ENCODE peak calls at places on chromosome 22, in ten cellular contexts. D is DND-41, M is GM23248, E is fibroblast of lung, X is A549, Q is neuronal stem cell, A is GM23338, Z is K562, N is neural progenitor cell, F is PC-3. H is an unnamed sample.

GRCh38 chr22:48350456-48350855 is 1477.2 kb downstream of the BRD1 start:
- DNase-seq in D (no peak), M (no peak), E (no peak), X (no peak), Q (no peak), A (no peak), Z (no peak), N (peak), F (no peak), H (no peak)

GRCh38 chr22:19402642-19403191 is 28.8 kb downstream of the HIRA start:
- DNase-seq in D (no peak), M (no peak), E (no peak), X (no peak), Q (no peak), A (no peak), Z (no peak), N (no peak), F (no peak), H (no peak)

GRCh38 chr22:35915477-35916013 is 113.1 kb downstream of the RBFOX2 start:
- DNase-seq in D (no peak), M (peak), E (peak), X (no peak), Q (no peak), A (no peak), Z (no peak), N (peak), F (peak), H (no peak)

GRCh38 chr22:46574993-46575914 is 37.8 kb upstream of the CELSR1 start:
- DNase-seq in D (no peak), M (no peak), E (no peak), X (peak), Q (no peak), A (peak), Z (no peak), N (peak), F (peak), H (peak)

GRCh38 chr22:36467946-36468345 is 13.5 kb downstream of the TXN2 start:
- DNase-seq in D (peak), M (peak), E (peak), X (peak), Q (no peak), A (no peak), Z (peak), N (no peak), F (peak), H (peak)

GRCh38 chr22:19731736-19732135 is 8.4 kb downstream of the GP1BB start:
- DNase-seq in D (no peak), M (no peak), E (no peak), X (no peak), Q (no peak), A (no peak), Z (peak), N (no peak), F (no peak), H (no peak)

GRCh38 chr22:47129902-47130301 is 367.5 kb downstream of the TBC1D22A start:
- DNase-seq in D (no peak), M (peak), E (no peak), X (no peak), Q (no peak), A (no peak), Z (peak), N (no peak), F (peak), H (peak)

GRCh38 chr22:35568751-35569725 is 28.4 kb downstream of the RASD2 start:
- DNase-seq in D (no peak), M (peak), E (peak), X (no peak), Q (no peak), A (no peak), Z (no peak), N (no peak), F (peak), H (peak)

GRCh38 chr22:48888466-48889208 is 939.0 kb downstream of the BRD1 start:
- DNase-seq in D (no peak), M (no peak), E (no peak), X (no peak), Q (no peak), A (no peak), Z (no peak), N (no peak), F (no peak), H (no peak)

GRCh38 chr22:19120829-19121630 is 1.2 kb downstream of the DGCR2 start:
- DNase-seq in D (no peak), M (peak), E (no peak), X (peak), Q (no peak), A (peak), Z (peak), N (peak), F (peak), H (peak)

GRCh38 chr22:20533095-20533878 is 25.9 kb downstream of the MED15 start:
- DNase-seq in D (no peak), M (no peak), E (no peak), X (no peak), Q (no peak), A (no peak), Z (no peak), N (no peak), F (no peak), H (no peak)

DNA sequence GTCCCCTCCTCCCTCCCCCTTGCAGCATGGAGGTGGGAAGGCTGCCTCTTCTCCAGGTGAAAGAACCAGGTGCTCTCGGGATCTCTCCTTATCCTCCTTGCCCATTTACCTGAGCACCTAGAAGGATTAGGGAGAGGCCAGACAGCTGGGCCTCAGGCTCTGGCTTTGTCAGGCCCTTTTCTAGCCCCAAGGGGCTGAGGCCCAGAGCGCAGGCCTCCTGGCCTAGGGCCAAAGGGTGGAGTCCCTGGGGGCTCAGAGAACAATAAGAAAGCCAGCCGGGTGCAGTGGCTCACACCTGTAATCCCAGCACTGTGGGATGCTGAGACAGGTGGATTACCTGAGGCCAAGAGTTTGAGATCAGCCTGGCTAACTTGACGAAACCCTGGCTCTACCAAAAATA is 5.4 kb upstream of the TTLL1 start:
- DNase-seq in D (no peak), M (no peak), E (no peak), X (no peak), Q (no peak), A (no peak), Z (no peak), N (no peak), F (no peak), H (no peak)
- H3K4me2 ChIP-seq in D (no peak), M (no peak), E (no peak), X (no peak), Q (no peak), A (no peak), Z (no peak), N (no peak), F (peak), H (no peak)

GRCh38 chr22:24994070-24994763 is 41.7 kb downstream of the KIAA1671 start:
- DNase-seq in D (no peak), M (peak), E (no peak), X (no peak), Q (no peak), A (peak), Z (no peak), N (peak), F (peak), H (peak)

GRCh38 chr22:24996420-24996952 is 44.0 kb downstream of the KIAA1671 start:
- DNase-seq in D (no peak), M (peak), E (peak), X (peak), Q (peak), A (peak), Z (no peak), N (peak), F (peak), H (peak)

GRCh38 chr22:24997023-24997422 is 44.5 kb downstream of the KIAA1671 start:
- DNase-seq in D (no peak), M (no peak), E (no peak), X (no peak), Q (no peak), A (peak), Z (no peak), N (no peak), F (no peak), H (no peak)

GRCh38 chr22:24992946-24993345 is 40.4 kb downstream of the KIAA1671 start:
- DNase-seq in D (no peak), M (no peak), E (no peak), X (no peak), Q (no peak), A (no peak), Z (no peak), N (no peak), F (no peak), H (no peak)

DNA sequence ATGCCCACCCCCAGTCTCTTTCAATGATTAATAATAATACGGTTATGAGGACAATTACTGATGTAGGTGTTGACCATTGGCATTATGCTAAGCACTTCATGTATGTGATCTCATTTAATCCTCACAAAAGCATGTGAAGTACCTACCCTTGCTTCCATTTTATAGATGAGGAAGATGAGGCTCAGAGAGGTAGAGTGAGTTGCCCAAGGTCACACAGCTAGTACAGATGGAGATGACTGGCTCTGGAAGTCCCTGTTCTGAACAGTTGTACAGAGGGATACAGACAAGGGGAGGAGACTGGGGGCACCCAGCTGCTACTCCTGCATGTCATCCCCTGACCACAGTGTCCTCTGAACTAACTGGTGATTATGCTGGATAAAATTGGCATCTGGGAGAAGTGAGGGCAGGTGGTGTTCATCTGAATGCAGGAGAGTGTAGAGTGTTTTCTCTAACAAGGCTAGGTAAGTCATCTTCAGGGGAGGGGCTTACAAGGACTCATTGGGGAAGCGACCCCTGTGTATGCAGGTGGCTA is 43.2 kb downstream of the KIAA1671 start:
- DNase-seq in D (no peak), M (no peak), E (no peak), X (no peak), Q (no peak), A (no peak), Z (no peak), N (no peak), F (no peak), H (no peak)
- H3K4me2 ChIP-seq in D (no peak), M (no peak), E (no peak), X (peak), Q (no peak), A (peak), Z (no peak), N (peak), F (peak), H (peak)

DNA sequence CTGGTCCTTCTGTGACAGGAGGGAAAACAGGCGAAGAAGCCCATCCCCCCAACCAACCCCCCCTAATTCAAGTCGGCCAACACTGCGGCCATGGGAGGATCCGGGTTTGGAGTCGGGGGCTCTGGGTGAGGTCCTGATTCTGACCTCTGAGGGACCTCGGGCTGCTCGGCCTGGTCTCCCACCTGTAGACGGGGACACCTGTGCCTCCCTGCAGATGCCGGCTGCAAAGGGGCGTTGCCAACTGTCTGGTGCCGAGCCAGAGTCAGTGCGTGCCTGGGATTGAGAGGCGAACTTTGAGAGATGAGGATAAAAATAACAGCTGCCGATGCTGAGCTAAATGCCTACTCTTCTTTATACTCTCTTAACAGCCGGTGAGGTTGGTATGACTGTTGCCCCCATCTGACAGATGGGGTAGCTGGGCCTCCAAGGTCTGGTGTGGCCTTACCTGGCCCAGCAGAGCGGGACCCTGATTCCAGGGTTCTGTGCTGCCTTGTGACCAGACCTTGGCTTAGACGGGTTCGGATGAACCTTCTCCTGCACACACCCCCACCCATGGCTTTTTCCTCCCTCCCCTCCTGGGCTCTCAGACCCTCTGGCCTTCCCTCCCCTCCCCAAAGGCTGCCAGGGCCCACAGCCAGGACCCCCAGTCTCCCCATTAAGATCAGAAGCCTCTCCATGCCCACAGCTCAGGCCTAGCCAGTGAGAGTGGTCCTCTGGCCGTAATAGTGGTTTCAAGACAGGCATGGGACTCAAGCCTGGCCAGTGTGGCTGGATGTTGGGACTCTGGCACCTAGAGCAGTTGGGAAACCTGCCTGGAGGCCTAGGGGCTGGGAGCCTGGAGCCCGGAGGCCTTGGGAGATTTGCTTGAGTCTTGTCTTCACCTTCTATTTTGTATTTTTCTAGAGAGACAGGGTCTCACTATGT is 41.7 kb downstream of the KCNJ4 start:
- DNase-seq in D (no peak), M (peak), E (no peak), X (no peak), Q (no peak), A (no peak), Z (no peak), N (no peak), F (no peak), H (peak)
- H3K4me2 ChIP-seq in D (no peak), M (peak), E (peak), X (peak), Q (no peak), A (peak), Z (peak), N (no peak), F (no peak), H (no peak)

GRCh38 chr22:23608583-23608982 is 23.5 kb downstream of the DRICH1 start:
- DNase-seq in D (peak), M (peak), E (peak), X (no peak), Q (peak), A (peak), Z (peak), N (peak), F (peak), H (peak)

GRCh38 chr22:23609983-23610781 is 21.9 kb downstream of the DRICH1 start:
- DNase-seq in D (no peak), M (no peak), E (no peak), X (no peak), Q (no peak), A (no peak), Z (no peak), N (no peak), F (no peak), H (no peak)

DNA sequence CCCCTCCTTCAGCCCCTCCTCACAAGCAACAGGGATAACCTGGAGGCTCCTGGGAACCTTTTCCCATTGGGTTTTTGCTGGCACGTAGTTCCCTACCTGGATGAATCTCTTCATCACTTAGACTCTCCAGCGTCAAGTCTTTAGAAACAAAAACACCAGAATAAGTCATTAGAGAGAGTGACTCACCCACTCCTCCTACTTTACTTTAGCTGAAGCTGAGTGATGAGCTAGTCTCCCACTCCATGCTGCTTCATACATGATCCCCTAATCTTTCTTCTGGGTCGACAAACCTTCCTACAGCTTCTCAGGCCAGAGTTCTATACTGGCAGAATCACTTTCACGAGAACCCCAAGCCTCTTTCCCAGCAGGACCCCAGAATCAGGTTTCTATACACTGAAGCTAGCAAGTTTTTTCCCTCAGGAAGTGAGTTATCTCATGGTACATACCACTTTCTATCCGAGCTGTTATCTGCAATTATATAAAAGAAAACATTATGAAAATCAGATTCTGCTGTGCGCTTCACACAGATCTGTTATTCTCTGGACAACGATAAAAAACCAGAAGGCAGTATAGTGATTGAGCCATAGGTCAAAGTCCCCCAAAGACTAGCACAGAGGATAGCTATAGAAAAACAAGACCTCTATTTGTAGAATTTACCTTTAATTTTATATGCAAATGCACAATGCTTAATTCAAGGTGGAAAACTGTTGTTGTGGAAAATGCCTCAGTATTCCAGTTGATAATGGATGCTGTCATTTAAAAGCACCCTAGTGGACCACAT is 18.7 kb downstream of the DRICH1 start:
- DNase-seq in D (no peak), M (peak), E (no peak), X (no peak), Q (no peak), A (no peak), Z (no peak), N (no peak), F (no peak), H (no peak)
- H3K4me2 ChIP-seq in D (no peak), M (no peak), E (no peak), X (no peak), Q (no peak), A (no peak), Z (no peak), N (no peak), F (no peak), H (no peak)

GRCh38 chr22:45285431-45286058 is 796 bp downstream of the UPK3A start:
- DNase-seq in D (no peak), M (no peak), E (no peak), X (no peak), Q (no peak), A (peak), Z (peak), N (peak), F (no peak), H (peak)
- H3K4me2 ChIP-seq in D (no peak), M (no peak), E (no peak), X (no peak), Q (peak), A (peak), Z (no peak), N (peak), F (peak), H (peak)

GRCh38 chr22:42653992-42654391 is 4.8 kb upstream of the CYB5R3 start:
- DNase-seq in D (no peak), M (no peak), E (no peak), X (no peak), Q (no peak), A (no peak), Z (no peak), N (no peak), F (no peak), H (no peak)
- H3K4me2 ChIP-seq in D (no peak), M (no peak), E (no peak), X (no peak), Q (no peak), A (no peak), Z (no peak), N (no peak), F (no peak), H (no peak)

GRCh38 chr22:30434775-30435315 is 9.3 kb downstream of the MTFP1 start:
- DNase-seq in D (peak), M (peak), E (no peak), X (no peak), Q (no peak), A (no peak), Z (peak), N (no peak), F (no peak), H (no peak)
- H3K4me2 ChIP-seq in D (peak), M (no peak), E (no peak), X (no peak), Q (no peak), A (no peak), Z (peak), N (no peak), F (no peak), H (no peak)

GRCh38 chr22:27892811-27893210 is 26.2 kb downstream of the PITPNB start:
- DNase-seq in D (no peak), M (no peak), E (no peak), X (no peak), Q (no peak), A (no peak), Z (no peak), N (no peak), F (no peak), H (no peak)
- H3K4me2 ChIP-seq in D (no peak), M (no peak), E (no peak), X (no peak), Q (no peak), A (no peak), Z (no peak), N (no peak), F (no peak), H (no peak)

GRCh38 chr22:26612652-26613051 is 5.2 kb downstream of the CRYBB1 start:
- DNase-seq in D (no peak), M (no peak), E (no peak), X (no peak), Q (no peak), A (no peak), Z (no peak), N (no peak), F (no peak), H (no peak)
- H3K4me2 ChIP-seq in D (no peak), M (no peak), E (no peak), X (no peak), Q (no peak), A (peak), Z (no peak), N (no peak), F (no peak), H (no peak)

GRCh38 chr22:50261615-50262459 is at the start of gene MAPK12:
- DNase-seq in D (no peak), M (peak), E (no peak), X (no peak), Q (peak), A (peak), Z (peak), N (peak), F (peak), H (peak)
- H3K4me2 ChIP-seq in D (no peak), M (peak), E (peak), X (peak), Q (peak), A (peak), Z (peak), N (peak), F (peak), H (peak)

H was measured in hepatocyte.